ENCODE peak calls at places on chromosomes 5 and 9, in seven cellular contexts. A, S, K, X, L, H and R are unnamed samples.
A peak's percentile ranks its signal among the peaks of the same experiment; 100 is the strongest.

GRCh38 chr5:25362799-25363198 is 718.0 kb upstream of the CDH10 start:
- DNase-seq in X (no peak), K (no peak), S (no peak), L (no peak), A (no peak), H (no peak), R (no peak)

GRCh38 chr5:94337617-94338016 is 280.8 kb downstream of the KIAA0825 start:
- DNase-seq in X (no peak), S (no peak), A (no peak), K (no peak), L (no peak), H (no peak), R (no peak)

GRCh38 chr5:64505769-64506566 is at the start of gene RGS7BP:
- DNase-seq in H (peak; percentile 20), S (no peak), X (peak; percentile 55), L (peak; percentile 57), A (no peak), K (peak; percentile 80), R (peak; percentile 56)

GRCh38 chr9:5089737-5090136 is 95.7 kb downstream of the INSL6 start:
- DNase-seq in X (peak; percentile 1), A (no peak), K (no peak), H (no peak), S (no peak), L (no peak), R (no peak)

GRCh38 chr9:12224449-12224848 is 468.7 kb upstream of the TYRP1 start:
- DNase-seq in X (no peak), A (no peak), K (no peak), H (no peak), S (no peak), L (no peak), R (no peak)

GRCh38 chr5:80187274-80187673 is 68.6 kb downstream of the SERINC5 start:
- DNase-seq in L (no peak), K (no peak), A (no peak), X (no peak), H (no peak), S (no peak), R (no peak)

GRCh38 chr9:101477214-101477613 is 41.6 kb upstream of the ALDOB start:
- DNase-seq in L (no peak), K (no peak), X (peak; percentile 23), H (no peak), A (no peak), S (no peak), R (no peak)

GRCh38 chr9:89879276-89879675 is 274.5 kb downstream of the GADD45G start:
- DNase-seq in K (no peak), H (no peak), S (no peak), L (no peak), X (no peak), A (no peak), R (no peak)

GRCh38 chr9:119333507-119334229 is 35.6 kb downstream of the BRINP1 start:
- DNase-seq in H (no peak), A (no peak), L (no peak), S (no peak), K (peak; percentile 40), X (no peak), R (no peak)

GRCh38 chr5:155103164-155103563 is 89.6 kb downstream of the KIF4B start:
- DNase-seq in X (peak; percentile 40), L (no peak), K (no peak), A (no peak), S (no peak), H (no peak), R (no peak)

GRCh38 chr5:139425497-139425896 is 13.8 kb downstream of the DNAJC18 start:
- DNase-seq in X (no peak), L (no peak), H (no peak), A (no peak), S (no peak), K (no peak), R (no peak)

GRCh38 chr5:42491699-42492098 is 68.5 kb downstream of the GHR start:
- DNase-seq in S (no peak), K (no peak), A (no peak), H (no peak), L (no peak), X (peak; percentile 24), R (no peak)

GRCh38 chr9:35322075-35322885 is 160.5 kb downstream of the UNC13B start:
- DNase-seq in A (no peak), L (no peak), X (no peak), S (no peak), K (no peak), H (no peak), R (no peak)

GRCh38 chr9:93896093-93896492 is 59.1 kb downstream of the BARX1 start:
- DNase-seq in K (no peak), L (peak; percentile 39), A (no peak), X (no peak), S (no peak), H (no peak), R (peak; percentile 4)

GRCh38 chr5:35046754-35047153 is 995 bp downstream of the AGXT2 start:
- DNase-seq in X (peak; percentile 96), A (peak; percentile 88), S (no peak), K (no peak), H (no peak), L (no peak), R (no peak)

GRCh38 chr5:10486511-10487344 is 45.0 kb downstream of the ROPN1L start:
- DNase-seq in K (no peak), A (no peak), H (no peak), S (no peak), X (no peak), L (no peak), R (no peak)

GRCh38 chr9:100848731-100849130 is 179.8 kb upstream of the PLPPR1 start:
- DNase-seq in S (no peak), K (no peak), L (no peak), A (no peak), H (no peak), X (no peak), R (no peak)

DNA sequence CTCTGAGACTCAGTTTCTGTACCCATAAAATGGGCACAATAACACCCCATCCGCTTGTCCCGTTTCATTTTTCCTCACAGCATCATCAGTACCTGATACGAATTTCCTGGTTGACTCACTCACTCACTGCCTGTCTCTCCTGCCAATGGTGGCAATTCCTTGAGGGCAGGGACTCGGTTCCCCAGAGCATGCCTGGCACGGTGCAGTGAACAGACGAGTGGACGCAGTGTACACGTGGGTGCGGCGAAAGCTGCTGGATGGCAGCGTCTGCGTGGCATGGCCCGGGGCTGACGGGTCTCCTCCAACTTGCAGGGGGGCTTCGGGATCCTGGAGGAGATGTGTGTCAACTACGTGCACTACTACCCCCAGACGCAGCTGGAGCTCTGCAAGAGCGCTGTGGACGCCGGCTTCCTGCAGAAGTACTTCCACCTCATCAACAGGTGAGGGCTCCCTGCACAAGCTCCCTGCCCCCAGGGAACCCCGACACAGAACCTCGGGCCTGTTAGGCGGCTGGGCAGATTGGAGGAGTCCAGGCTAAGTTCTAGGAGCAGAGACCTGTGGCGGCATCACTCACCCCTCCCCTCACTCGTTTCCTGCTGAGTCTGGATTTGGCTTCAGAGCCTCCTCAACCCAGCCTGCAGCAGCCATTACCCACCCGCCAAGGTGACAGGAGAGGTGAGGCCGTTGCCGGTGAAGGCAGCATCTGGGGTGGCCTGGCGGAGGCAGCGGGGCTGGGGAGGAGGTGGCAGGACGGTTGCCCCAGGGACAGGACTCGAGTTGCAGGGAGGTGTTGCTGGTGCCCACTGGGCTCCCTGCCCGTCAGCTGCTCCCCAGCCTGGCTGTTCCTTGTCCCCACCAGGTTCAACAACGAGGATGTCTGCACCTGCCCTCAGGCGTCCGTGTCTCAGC is 20.3 kb downstream of the DBH start:
- DNase-seq in L (no peak), S (peak; percentile 40), H (no peak), K (no peak), A (no peak), X (no peak), R (no peak)
- H3K27me3 ChIP-seq in L (no peaks in the 10 kb centered on the region), S (peaks cover 6% of the 10 kb centered on the region), H (no peaks in the 10 kb centered on the region), K (peaks cover 18% of the 10 kb centered on the region), A (peaks cover 43% of the 10 kb centered on the region), X (no peaks in the 10 kb centered on the region), R (no peaks in the 10 kb centered on the region)

DNA sequence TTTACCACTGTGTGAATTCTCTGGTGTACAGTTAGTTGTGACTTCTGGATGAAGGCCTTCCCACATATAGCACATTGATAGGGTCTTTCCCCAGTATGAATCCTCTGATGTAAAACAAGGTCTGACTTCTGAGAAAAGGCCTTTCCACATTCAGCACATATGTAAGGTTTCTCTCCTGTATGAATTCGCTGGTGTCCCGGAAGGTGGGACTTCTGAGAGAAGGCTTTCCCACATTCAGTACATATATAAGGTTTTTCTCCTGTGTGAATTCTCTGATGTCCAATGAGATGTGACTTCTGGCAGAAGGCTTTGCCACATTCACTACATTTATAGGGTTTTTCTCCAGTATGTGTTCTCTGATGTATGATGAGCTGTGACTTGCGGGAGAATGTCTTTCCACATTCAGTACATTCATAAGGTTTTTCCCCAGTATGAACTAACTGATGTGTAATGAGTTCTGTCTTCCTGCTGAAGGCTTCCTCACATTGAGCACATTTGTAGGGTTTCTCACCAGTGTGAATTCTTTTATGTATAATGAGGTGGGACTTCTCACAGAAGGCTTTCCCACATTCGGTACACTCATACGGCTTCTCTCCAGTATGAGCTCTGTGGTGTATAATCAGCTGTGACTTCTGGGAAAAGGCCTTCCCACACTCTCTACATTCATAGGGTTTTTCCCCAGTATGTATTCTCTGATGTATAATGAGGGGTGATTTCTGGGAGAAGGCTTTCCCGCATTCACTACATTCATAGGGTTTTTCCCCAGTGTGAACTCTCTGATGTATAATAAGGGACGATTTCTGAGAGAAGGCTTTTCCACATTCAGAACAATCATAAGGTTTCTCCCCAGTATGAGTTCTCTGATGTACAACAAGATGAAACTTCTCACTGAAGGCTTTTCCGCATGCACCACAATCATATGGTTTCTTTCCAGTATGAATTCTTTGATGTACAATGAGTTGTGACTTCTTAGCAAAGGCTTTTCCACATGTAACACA is 9.1 kb downstream of the ZNF300 start:
- DNase-seq in S (no peak), A (no peak), K (no peak), X (no peak), L (no peak), H (no peak), R (no peak)
- H3K9me3 ChIP-seq in S (peaks cover 49% of the 10 kb centered on the region), A (peaks cover 19% of the 10 kb centered on the region), K (peaks cover 3% of the 10 kb centered on the region), X (peaks cover 3% of the 10 kb centered on the region), L (peaks cover 58% of the 10 kb centered on the region), H (peaks cover 17% of the 10 kb centered on the region), R (peaks cover 54% of the 10 kb centered on the region)

DNA sequence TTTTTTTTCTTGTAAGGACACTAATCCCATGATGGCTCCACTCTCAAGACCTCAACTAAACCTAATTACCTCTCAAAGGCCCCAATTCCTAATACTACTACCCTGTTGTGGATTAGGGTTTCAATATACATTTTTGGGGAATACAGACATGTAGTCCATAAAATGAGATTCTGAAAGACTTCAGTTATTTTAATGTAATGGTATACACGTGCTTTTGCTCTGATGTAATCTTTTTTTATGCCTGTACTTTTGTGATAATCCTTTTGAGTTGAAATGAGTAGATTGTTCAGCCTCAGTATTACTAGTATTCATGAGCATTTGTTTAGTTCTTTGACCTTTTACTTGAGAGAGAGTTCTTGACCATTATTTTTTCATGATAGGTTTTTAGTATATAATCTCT is 9.5 kb downstream of the CEP78 start:
- DNase-seq in X (no peak), S (no peak), H (no peak), A (no peak), K (no peak), L (no peak), R (no peak)
- H3K27me3 ChIP-seq in X (no peaks in the 10 kb centered on the region), S (no peaks in the 10 kb centered on the region), H (no peaks in the 10 kb centered on the region), A (no peaks in the 10 kb centered on the region), K (no peaks in the 10 kb centered on the region), L (no peaks in the 10 kb centered on the region), R (no peaks in the 10 kb centered on the region)

DNA sequence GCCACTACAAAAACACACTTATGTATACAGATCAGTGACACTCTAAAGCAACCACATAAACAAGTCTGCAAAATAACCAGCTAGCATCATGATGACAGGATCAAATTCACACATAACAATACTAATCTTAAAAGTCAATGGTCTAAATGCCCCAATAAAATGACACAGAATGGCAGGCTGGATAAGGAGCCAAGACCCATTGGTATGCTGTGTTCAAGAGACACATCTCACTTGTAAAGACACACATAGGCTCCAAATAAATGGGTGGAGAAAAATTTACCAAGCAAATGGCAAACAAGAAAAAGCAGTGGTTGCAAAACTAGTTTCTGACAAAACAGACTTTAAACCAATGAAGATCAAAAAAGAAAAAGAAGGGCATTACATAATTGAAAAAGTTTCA is 26.0 kb downstream of the GAPT start:
- DNase-seq in H (no peak), X (no peak), A (no peak), L (no peak), K (no peak), S (no peak), R (no peak)
- H3K9me3 ChIP-seq in H (no peaks in the 10 kb centered on the region), X (no peaks in the 10 kb centered on the region), A (no peaks in the 10 kb centered on the region), L (peaks cover 3% of the 10 kb centered on the region), K (no peaks in the 10 kb centered on the region), S (no peaks in the 10 kb centered on the region), R (no peaks in the 10 kb centered on the region)